ENCODE peak calls at places on chromosomes 7 and 10, in four cellular contexts. I is foreskin keratinocyte, J is breast epithelium, G is right cardiac atrium. A is an unnamed sample. For H3K4me1, the result is how much of the 10 kb centered on the place peaks cover.

GRCh38 chr10:133444342-133445267 is 9.1 kb upstream of the SCART1 start:
- DNase-seq in J (peak), G (no peak), I (no peak), A (no peak)

GRCh38 chr7:128094686-128095085 is 63.4 kb upstream of the LRRC4 start:
- DNase-seq in J (no peak), I (no peak), G (no peak), A (no peak)

GRCh38 chr7:46071076-46071475 is 150.0 kb upstream of the IGFBP3 start:
- DNase-seq in G (no peak), I (no peak), J (no peak), A (no peak)

GRCh38 chr7:106839511-106839910 is 25.6 kb upstream of the PIK3CG start:
- DNase-seq in J (no peak), G (no peak), I (no peak), A (no peak)

GRCh38 chr10:4826788-4827324 is 849 bp downstream of the AKR1E2 start:
- DNase-seq in I (no peak), G (no peak), J (no peak), A (no peak)

GRCh38 chr10:90947025-90947960 is 26.4 kb upstream of the ANKRD1 start:
- DNase-seq in J (no peak), I (no peak), G (no peak), A (no peak)

GRCh38 chr7:114933665-114934064 is 11.8 kb downstream of the MDFIC start:
- DNase-seq in G (no peak), J (no peak), I (no peak), A (no peak)

GRCh38 chr7:80662252-80662651 is 23.8 kb downstream of the CD36 start:
- DNase-seq in I (no peak), G (no peak), J (no peak), A (no peak)

GRCh38 chr10:126104767-126105166 is 208.4 kb downstream of the FANK1 start:
- DNase-seq in G (peak), J (no peak), I (no peak), A (peak)

GRCh38 chr10:26372513-26373354 is 65.4 kb upstream of the APBB1IP start:
- DNase-seq in G (no peak), J (no peak), I (no peak), A (no peak)

GRCh38 chr10:61634711-61635110 is 28.0 kb upstream of the CABCOCO1 start:
- DNase-seq in I (no peak), J (no peak), G (no peak), A (no peak)

GRCh38 chr10:88147000-88147798 is 283.8 kb downstream of the PTEN start:
- DNase-seq in I (no peak), G (peak), J (no peak), A (no peak)

GRCh38 chr7:129952164-129952652 is 552 bp downstream of the UBE2H start:
- DNase-seq in G (peak), I (peak), J (peak), A (peak)

GRCh38 chr7:92624298-92624996 is 34.3 kb upstream of the FAM133B start:
- DNase-seq in G (no peak), I (no peak), J (no peak), A (no peak)

GRCh38 chr7:92623544-92623943 is 33.4 kb upstream of the FAM133B start:
- DNase-seq in G (no peak), J (no peak), I (no peak), A (no peak)

GRCh38 chr7:92621641-92622429 is 31.6 kb upstream of the FAM133B start:
- DNase-seq in G (no peak), I (peak), J (no peak), A (no peak)

GRCh38 chr7:92621026-92621540 is 30.9 kb upstream of the FAM133B start:
- DNase-seq in G (peak), J (peak), I (peak), A (peak)

GRCh38 chr7:92622680-92623079 is 32.5 kb upstream of the FAM133B start:
- DNase-seq in G (no peak), I (no peak), J (no peak), A (no peak)
- H3K4me1 ChIP-seq in G (under half), I (half or more), J (under half), A (under half)

GRCh38 chr10:110267246-110267645 is 37.5 kb downstream of the SMNDC1 start:
- DNase-seq in J (no peak), I (no peak), G (no peak), A (no peak)
- H3K4me1 ChIP-seq in J (under half), I (under half), G (under half), A (under half)

DNA sequence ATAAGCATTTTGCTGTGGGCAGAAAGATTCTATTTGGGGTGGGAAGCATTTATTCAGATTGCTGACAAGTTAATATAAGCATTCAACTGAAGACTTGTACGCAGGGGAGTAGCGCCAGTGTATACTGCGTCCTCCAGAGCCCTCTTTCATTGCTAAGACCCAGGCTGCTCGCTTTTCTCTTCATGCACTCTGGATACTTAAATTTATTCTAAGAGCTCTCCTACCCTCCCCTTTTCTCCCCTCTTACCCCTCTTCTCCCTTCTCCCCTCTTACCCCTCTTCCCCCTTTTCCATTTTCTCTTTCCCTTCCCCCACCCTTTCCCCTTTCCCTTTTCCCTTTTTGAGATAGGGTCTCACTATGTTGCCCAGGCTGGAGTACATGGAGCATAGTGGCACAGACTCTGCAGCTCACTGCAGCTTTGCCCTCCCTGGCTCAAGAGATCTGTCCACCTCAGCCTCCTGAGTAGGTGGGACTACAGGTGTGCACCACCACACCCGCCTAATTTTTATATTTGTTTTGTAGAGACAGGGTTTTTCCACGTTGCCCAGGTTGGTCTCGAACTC is 125.8 kb downstream of the CDK14 start:
- DNase-seq in J (no peak), G (no peak), I (no peak), A (no peak)
- H3K4me1 ChIP-seq in J (under half), G (under half), I (under half), A (under half)

DNA sequence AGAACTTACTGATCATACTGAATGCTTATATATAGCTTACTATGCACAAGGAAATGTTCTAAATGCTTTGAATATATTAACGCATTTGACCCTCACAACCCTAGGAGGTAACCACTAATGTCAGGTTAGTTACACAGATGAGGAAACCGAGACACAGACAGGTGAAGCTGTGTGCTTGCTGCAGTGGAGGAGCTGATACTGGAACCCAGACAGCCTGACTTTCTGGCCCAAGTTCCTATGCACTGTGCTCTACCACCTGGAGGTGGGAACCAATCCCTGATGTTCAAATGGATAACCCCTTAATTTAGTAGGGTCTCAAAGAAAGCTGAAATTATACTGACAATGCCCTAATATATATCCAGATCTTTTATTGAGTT is 119.6 kb downstream of the SORBS1 start:
- DNase-seq in J (no peak), I (no peak), G (no peak), A (no peak)
- H3K4me1 ChIP-seq in J (under half), I (under half), G (under half), A (under half)